ENCODE peak calls at places on chromosomes 5 and 9, in six cellular contexts. S is CD4-positive, alpha-beta T cell; L is IMR-90; T is GM20000; I is activated gamma-delta T cell treated with anti-CD3 and anti-CD28 coated beads, Interleukin-2, amount 50 U/mL, for 16 hours; K is activated CD4-positive, alpha-beta T cell treated with anti-CD3 and anti-CD28 coated beads, Interleukin-2, amount 10 ng/mL, durations not matched to agents 7 days and 5 days. P is an unnamed sample.

GRCh38 chr9:136623016-136623848 is 39.5 kb upstream of the EGFL7 start:
- DNase-seq in I (no peak), T (no peak), L (no peak), K (no peak), S (no peak), P (no peak)

GRCh38 chr9:13450723-13451122 is 171.2 kb upstream of the MPDZ start:
- DNase-seq in I (no peak), L (no peak), T (no peak), S (no peak), K (no peak), P (no peak)

GRCh38 chr5:153960269-153961215 is 78.2 kb downstream of the FAM114A2 start:
- DNase-seq in S (peak; percentile 3), L (no peak), I (peak; percentile 4), T (no peak), K (no peak), P (no peak)

GRCh38 chr5:107218457-107219193 is 452.1 kb downstream of the EFNA5 start:
- DNase-seq in L (peak; percentile 21), I (no peak), S (no peak), K (no peak), T (no peak), P (peak; percentile 29)

GRCh38 chr5:134833340-134834032 is 12.3 kb upstream of the C5orf24 start:
- DNase-seq in L (peak; percentile 86), S (no peak), I (no peak), T (no peak), K (no peak), P (peak; percentile 90)

GRCh38 chr9:98995059-98995665 is 51.5 kb downstream of the COL15A1 start:
- DNase-seq in L (no peak), S (no peak), T (no peak), I (no peak), K (no peak), P (no peak)

GRCh38 chr9:99699386-99699785 is 122.3 kb upstream of the NR4A3 start:
- DNase-seq in S (no peak), I (no peak), T (no peak), L (no peak), K (no peak), P (no peak)

GRCh38 chr5:55855509-55855908 is 4.4 kb downstream of the IL31RA start:
- DNase-seq in K (peak; percentile 31), T (peak; percentile 13), I (no peak), S (no peak), L (peak; percentile 16), P (peak; percentile 57)

GRCh38 chr5:1479581-1480188 is 34.4 kb upstream of the SLC6A3 start:
- DNase-seq in I (peak; percentile 22), S (peak; percentile 30), K (peak; percentile 27), T (peak; percentile 78), L (peak; percentile 36), P (peak; percentile 90)

GRCh38 chr9:111372297-111372696 is 42.3 kb upstream of the OR2K2 start:
- DNase-seq in S (no peak), T (no peak), I (no peak), K (no peak), L (no peak), P (no peak)

GRCh38 chr9:35306281-35306680 is 144.5 kb downstream of the UNC13B start:
- DNase-seq in K (no peak), T (no peak), L (peak; percentile 45), S (no peak), I (no peak), P (peak; percentile 28)

GRCh38 chr5:87649455-87649854 is 236.7 kb upstream of the CCNH start:
- DNase-seq in K (no peak), S (no peak), I (no peak), L (no peak), T (no peak), P (no peak)

GRCh38 chr9:116589392-116590354 is 97.4 kb upstream of the TRIM32 start:
- DNase-seq in I (no peak), L (peak; percentile 69), K (peak; percentile 28), S (no peak), T (peak; percentile 12), P (peak; percentile 91)

GRCh38 chr5:5179597-5179996 is 39.5 kb downstream of the ADAMTS16 start:
- DNase-seq in I (no peak), S (no peak), T (no peak), K (no peak), L (no peak), P (no peak)

GRCh38 chr5:125032286-125032685 is 285.8 kb upstream of the ZNF608 start:
- DNase-seq in S (no peak), K (no peak), T (no peak), L (peak; percentile 42), I (no peak), P (peak; percentile 21)

GRCh38 chr5:154776167-154776566 is 21.0 kb downstream of the LARP1 start:
- DNase-seq in T (no peak), L (no peak), K (no peak), S (no peak), I (no peak), P (no peak)

GRCh38 chr5:1446602-1447343 is 1.5 kb upstream of the SLC6A3 start:
- DNase-seq in K (no peak), T (no peak), I (no peak), S (no peak), L (no peak), P (no peak)

GRCh38 chr9:2159521-2160417 is 144.6 kb downstream of the SMARCA2 start:
- DNase-seq in T (no peak), I (no peak), L (peak; percentile 23), K (no peak), S (no peak), P (peak; percentile 50)

GRCh38 chr5:71969464-71969863 is 137.8 kb upstream of the MAP1B start:
- DNase-seq in L (no peak), I (no peak), K (no peak), T (no peak), S (no peak), P (peak; percentile 8)

GRCh38 chr5:52859619-52860018 is 71.9 kb downstream of the ITGA1 start:
- DNase-seq in S (no peak), T (no peak), L (peak; percentile 93), I (no peak), K (no peak), P (peak; percentile 86)

GRCh38 chr5:132211787-132212186 is 15.9 kb downstream of the P4HA2 start:
- DNase-seq in T (no peak), I (no peak), S (no peak), K (no peak), L (no peak), P (peak; percentile 22)

GRCh38 chr5:112647428-112647827 is 90.3 kb upstream of the APC start:
- DNase-seq in K (no peak), S (no peak), T (no peak), I (no peak), L (no peak), P (no peak)

GRCh38 chr5:178224403-178224802 is 8.2 kb downstream of the PHYKPL start:
- DNase-seq in I (no peak), T (no peak), S (no peak), K (no peak), L (no peak), P (no peak)

GRCh38 chr9:26062172-26062571 is 383.9 kb upstream of the TUSC1 start:
- DNase-seq in L (no peak), I (no peak), K (no peak), T (no peak), S (no peak), P (no peak)

GRCh38 chr9:137070201-137070905 is at the start of gene SAPCD2:
- DNase-seq in S (peak; percentile 79), K (peak; percentile 92), L (peak; percentile 79), I (peak; percentile 72), T (peak; percentile 96), P (peak; percentile 81)

GRCh38 chr9:72213906-72214305 is 64.7 kb downstream of the GDA start:
- DNase-seq in K (no peak), T (no peak), S (no peak), I (no peak), L (no peak), P (no peak)

GRCh38 chr5:100826133-100826532 is 76.9 kb downstream of the ST8SIA4 start:
- DNase-seq in T (no peak), L (no peak), S (no peak), I (no peak), K (no peak), P (no peak)

GRCh38 chr5:113606298-113607134 is 93.0 kb downstream of the YTHDC2 start:
- DNase-seq in T (peak; percentile 54), I (peak; percentile 9), S (peak; percentile 25), K (peak; percentile 64), L (peak; percentile 56), P (peak; percentile 79)